ENCODE peak calls at places on chromosomes 12 and 14, in four cellular contexts. U, R, C and L are unnamed samples.

GRCh38 chr12:10363922-10364838 is 25.7 kb downstream of the KLRK1 start:
- DNase-seq in U (peak), R (peak), C (no peak), L (no peak)

GRCh38 chr12:14403711-14404164 is 38.3 kb downstream of the ATF7IP start:
- DNase-seq in U (no peak), R (peak), C (no peak), L (no peak)

GRCh38 chr12:80551897-80552296 is 107.9 kb downstream of the PTPRQ start:
- DNase-seq in U (no peak), R (no peak), C (no peak), L (no peak)

GRCh38 chr12:2974560-2974971 is 15.4 kb downstream of the TEAD4 start:
- DNase-seq in U (no peak), R (no peak), C (no peak), L (no peak)

GRCh38 chr14:57991353-57991752 is 125.5 kb upstream of the SLC35F4 start:
- DNase-seq in U (no peak), R (no peak), C (no peak), L (no peak)

GRCh38 chr12:121061831-121062230 is 22.8 kb upstream of the OASL start:
- DNase-seq in U (no peak), R (no peak), C (no peak), L (no peak)

GRCh38 chr12:118359541-118359915 is 13.2 kb downstream of the TAOK3 start:
- DNase-seq in U (no peak), R (peak), C (no peak), L (peak)

GRCh38 chr14:102760485-102761193 is 16.6 kb upstream of the TRAF3 start:
- DNase-seq in U (no peak), R (no peak), C (no peak), L (no peak)

GRCh38 chr12:120257041-120257821 is 8.3 kb downstream of the PXN start:
- DNase-seq in U (no peak), R (no peak), C (no peak), L (no peak)

GRCh38 chr14:57244103-57244502 is 24.6 kb downstream of the EXOC5 start:
- DNase-seq in U (no peak), R (no peak), C (no peak), L (no peak)

GRCh38 chr14:100865682-100866591 is 37.6 kb downstream of the RTL1 start:
- DNase-seq in U (no peak), R (no peak), C (no peak), L (no peak)

GRCh38 chr12:123523518-123523917 is 10.0 kb downstream of the RILPL1 start:
- DNase-seq in U (no peak), R (no peak), C (no peak), L (no peak)

GRCh38 chr14:57533214-57533613 is 39.6 kb upstream of the CCDC198 start:
- DNase-seq in U (peak), R (no peak), C (no peak), L (no peak)